ENCODE peak calls at places on chromosomes 16 and 17, in nine cellular contexts. W, E, R, P, F, C, L, G and N are unnamed samples.

GRCh38 chr17:42683407-42684031 is 1.2 kb downstream of the CNTNAP1 start:
- DNase-seq in W (no peak), E (no peak), R (no peak), P (peak; percentile 53), F (peak; percentile 31), C (no peak), L (no peak), G (peak; percentile 42), N (no peak)

GRCh38 chr16:4991754-4992153 is 33.6 kb downstream of the SEC14L5 start:
- DNase-seq in W (no peak), E (no peak), R (no peak), P (no peak), F (no peak), C (no peak), L (no peak), G (no peak), N (no peak)

GRCh38 chr17:50149425-50150353 is 788 bp downstream of the PPP1R9B start:
- DNase-seq in W (no peak), E (no peak), R (peak; percentile 84), P (peak; percentile 66), F (peak; percentile 52), C (no peak), L (no peak), G (peak; percentile 29), N (no peak)

GRCh38 chr17:64148699-64149098 is 18.8 kb upstream of the ERN1 start:
- DNase-seq in W (no peak), E (no peak), R (peak; percentile 33), P (no peak), F (no peak), C (no peak), L (peak; percentile 34), G (no peak), N (no peak)

GRCh38 chr17:14886200-14886739 is 378.9 kb downstream of the PMP22 start:
- DNase-seq in W (no peak), E (no peak), R (peak; percentile 26), P (no peak), F (peak; percentile 31), C (no peak), L (no peak), G (peak; percentile 8), N (no peak)

GRCh38 chr16:10828851-10829331 is 10.3 kb upstream of the TVP23A start:
- DNase-seq in W (peak; percentile 94), E (peak; percentile 27), R (peak; percentile 93), P (peak; percentile 96), F (peak; percentile 83), C (peak; percentile 79), L (peak; percentile 93), G (peak; percentile 98), N (peak; percentile 68)

GRCh38 chr16:50591800-50592771 is 43.9 kb downstream of the NKD1 start:
- DNase-seq in W (no peak), E (no peak), R (no peak), P (peak; percentile 78), F (no peak), C (peak; percentile 59), L (peak; percentile 77), G (peak; percentile 45), N (no peak)

GRCh38 chr17:78779848-78780247 is 2.2 kb downstream of the CYTH1 start:
- DNase-seq in W (no peak), E (no peak), R (no peak), P (no peak), F (no peak), C (no peak), L (no peak), G (no peak), N (no peak)

GRCh38 chr17:61352408-61352770 is 47.3 kb upstream of the TBX2 start:
- DNase-seq in W (no peak), E (no peak), R (no peak), P (no peak), F (no peak), C (no peak), L (no peak), G (no peak), N (no peak)

GRCh38 chr17:41360291-41360995 is 9.2 kb downstream of the KRT33B start:
- DNase-seq in W (no peak), E (no peak), R (peak; percentile 62), P (no peak), F (peak; percentile 17), C (no peak), L (no peak), G (peak; percentile 57), N (no peak)

GRCh38 chr17:28547623-28548416 is 4.6 kb downstream of the UNC119 start:
- DNase-seq in W (peak; percentile 80), E (no peak), R (peak; percentile 76), P (peak; percentile 69), F (peak; percentile 69), C (no peak), L (peak; percentile 82), G (peak; percentile 60), N (no peak)

GRCh38 chr17:66142428-66142827 is 49.5 kb downstream of the CEP112 start:
- DNase-seq in W (no peak), E (no peak), R (no peak), P (no peak), F (no peak), C (no peak), L (no peak), G (no peak), N (no peak)

GRCh38 chr17:66143657-66144282 is 48.2 kb downstream of the CEP112 start:
- DNase-seq in W (no peak), E (no peak), R (no peak), P (no peak), F (no peak), C (no peak), L (no peak), G (no peak), N (no peak)

GRCh38 chr17:66150708-66151107 is 41.2 kb downstream of the CEP112 start:
- DNase-seq in W (no peak), E (no peak), R (no peak), P (no peak), F (no peak), C (no peak), L (no peak), G (no peak), N (no peak)

GRCh38 chr17:66149562-66149961 is 42.4 kb downstream of the CEP112 start:
- DNase-seq in W (no peak), E (no peak), R (no peak), P (no peak), F (no peak), C (no peak), L (no peak), G (no peak), N (no peak)

GRCh38 chr17:66146394-66146793 is 45.5 kb downstream of the CEP112 start:
- DNase-seq in W (no peak), E (no peak), R (no peak), P (no peak), F (no peak), C (no peak), L (no peak), G (no peak), N (no peak)
- H3K4me3 ChIP-seq in W (no peak overlapping the region), E (no peak overlapping the region), R (no peak overlapping the region), P (no peak overlapping the region), F (no peak overlapping the region), C (no peak overlapping the region), L (no peak overlapping the region), G (no peak overlapping the region), N (no peak overlapping the region)

DNA sequence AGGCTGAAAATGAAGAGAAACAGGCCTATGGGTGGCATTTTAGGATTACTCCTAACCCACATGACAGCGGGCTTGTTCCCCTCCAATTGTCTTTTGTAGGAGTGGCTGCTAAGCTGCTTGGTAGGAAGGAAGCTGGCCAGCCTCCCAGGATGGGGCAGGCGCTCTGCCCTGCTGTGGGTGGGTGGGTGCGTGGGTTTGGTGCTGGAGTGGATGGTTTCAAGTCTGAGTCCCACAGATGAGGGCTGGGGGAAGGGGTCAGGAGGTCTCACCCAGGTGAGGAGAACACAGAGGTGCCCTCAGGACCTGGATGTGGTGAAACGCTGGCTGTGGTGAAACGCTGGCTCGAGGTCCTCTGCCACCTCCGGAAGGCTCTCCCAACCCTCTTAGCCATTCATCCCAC is 153.3 kb upstream of the CDC42EP4 start:
- DNase-seq in W (no peak), E (no peak), R (no peak), P (no peak), F (no peak), C (no peak), L (no peak), G (no peak), N (no peak)
- H3K4me3 ChIP-seq in W (no peak overlapping the region), E (no peak overlapping the region), R (no peak overlapping the region), P (no peak overlapping the region), F (no peak overlapping the region), C (no peak overlapping the region), L (no peak overlapping the region), G (no peak overlapping the region), N (no peak overlapping the region)

DNA sequence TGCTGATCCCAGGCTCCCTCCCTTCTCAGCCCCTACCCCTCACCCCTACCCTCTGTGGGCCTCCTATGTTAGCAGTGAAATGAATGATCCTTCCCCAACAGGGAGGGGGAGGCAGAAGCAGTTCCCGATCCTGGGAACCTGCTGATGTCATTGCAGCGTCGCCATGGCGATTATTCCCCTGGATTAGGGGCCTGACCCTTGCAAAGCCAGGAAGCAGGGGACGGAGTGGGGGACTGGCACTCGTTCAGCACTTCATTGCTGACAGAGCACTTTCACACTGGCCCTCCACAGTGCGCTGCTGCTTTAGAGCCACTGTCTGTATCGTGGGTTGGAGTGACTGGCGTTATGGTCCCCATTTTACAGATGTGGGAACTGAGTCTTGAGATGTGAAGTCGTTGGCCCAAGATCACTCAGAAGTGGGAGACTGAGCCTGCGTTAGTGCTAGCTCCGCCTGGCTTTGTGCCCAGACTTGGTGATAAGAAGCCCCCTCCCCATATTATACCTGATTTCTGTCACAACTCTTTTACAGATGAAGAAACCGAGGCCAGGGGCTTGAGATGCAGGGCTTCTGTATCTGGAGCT is 26.6 kb downstream of the LASP1 start:
- DNase-seq in W (no peak), E (no peak), R (no peak), P (no peak), F (peak; percentile 50), C (no peak), L (no peak), G (no peak), N (no peak)
- H3K4me3 ChIP-seq in W (no peak overlapping the region), E (no peak overlapping the region), R (no peak overlapping the region), P (no peak overlapping the region), F (no peak overlapping the region), C (no peak overlapping the region), L (no peak overlapping the region), G (no peak overlapping the region), N (no peak overlapping the region)

GRCh38 chr16:30761427-30761927 is 385 bp downstream of the CFAP119 start:
- DNase-seq in W (no peak), E (no peak), R (peak; percentile 61), P (peak; percentile 18), F (no peak), C (no peak), L (peak; percentile 57), G (no peak), N (no peak)

GRCh38 chr16:30760577-30761426 is 1.1 kb downstream of the CFAP119 start:
- DNase-seq in W (no peak), E (no peak), R (peak; percentile 57), P (no peak), F (peak; percentile 13), C (no peak), L (no peak), G (no peak), N (no peak)

GRCh38 chr16:30764086-30764485 is 2.0 kb downstream of the RNF40 start:
- DNase-seq in W (no peak), E (no peak), R (no peak), P (no peak), F (no peak), C (no peak), L (no peak), G (no peak), N (no peak)

GRCh38 chr16:30762991-30763725 is 1.0 kb downstream of the RNF40 start:
- DNase-seq in W (no peak), E (no peak), R (no peak), P (no peak), F (no peak), C (no peak), L (no peak), G (no peak), N (no peak)

GRCh38 chr16:30761928-30762902 is at the start of the genes CFAP119 and RNF40:
- DNase-seq in W (peak; percentile 96), E (peak; percentile 94), R (peak; percentile 99), P (peak; percentile 95), F (peak; percentile 98), C (peak; percentile 95), L (peak; percentile 98), G (peak; percentile 98), N (peak; percentile 89)
- H3K4me3 ChIP-seq in W (peak within 1 kb of the TSS; percentile 96), E (peak within 1 kb of the TSS; percentile 94), R (peak within 1 kb of the TSS; percentile 79), P (peak within 1 kb of the TSS; percentile 75), F (peak within 1 kb of the TSS; percentile 92), C (peak within 1 kb of the TSS; percentile 85), L (peak within 1 kb of the TSS; percentile 83), G (peak within 1 kb of the TSS; percentile 95), N (peak within 1 kb of the TSS; percentile 97)